ENCODE peak calls at places on chromosomes 13 and 19, in six cellular contexts. E, Q, U, R, O and X are unnamed samples.

GRCh38 chr19:43798546-43799409 is 3.5 kb downstream of the LYPD5 start:
- DNase-seq in E (no peak), Q (peak; percentile 79), U (no peak), R (no peak), O (peak; percentile 71), X (peak; percentile 15)

GRCh38 chr19:10797541-10798256 is 38.3 kb downstream of the TMED1 start:
- DNase-seq in E (peak; percentile 74), Q (no peak), U (no peak), R (no peak), O (no peak), X (peak; percentile 47)

GRCh38 chr13:44051923-44052322 is 172.2 kb downstream of the LACC1 start:
- DNase-seq in E (no peak), Q (no peak), U (no peak), R (no peak), O (no peak), X (no peak)

GRCh38 chr13:76663941-76664340 is 222.3 kb downstream of the KCTD12 start:
- DNase-seq in E (no peak), Q (no peak), U (no peak), R (no peak), O (no peak), X (no peak)

GRCh38 chr13:97194473-97194872 is 27.7 kb upstream of the MBNL2 start:
- DNase-seq in E (no peak), Q (no peak), U (no peak), R (no peak), O (peak; percentile 76), X (no peak)

GRCh38 chr13:26401578-26402021 is 147.7 kb downstream of the CDK8 start:
- DNase-seq in E (no peak), Q (no peak), U (no peak), R (peak; percentile 74), O (no peak), X (no peak)

GRCh38 chr19:6521718-6522646 is 8.8 kb upstream of the TNFSF9 start:
- DNase-seq in E (peak; percentile 95), Q (no peak), U (no peak), R (no peak), O (peak; percentile 67), X (peak; percentile 72)

GRCh38 chr19:13966684-13967128 is 14.4 kb downstream of the DCAF15 start:
- DNase-seq in E (no peak), Q (no peak), U (no peak), R (no peak), O (no peak), X (no peak)

GRCh38 chr19:17706750-17707181 is 12.5 kb upstream of the MAP1S start:
- DNase-seq in E (no peak), Q (peak; percentile 89), U (no peak), R (peak; percentile 46), O (peak; percentile 84), X (no peak)

GRCh38 chr19:35468637-35469036 is 20.6 kb downstream of the FFAR2 start:
- DNase-seq in E (peak; percentile 82), Q (no peak), U (peak; percentile 50), R (peak; percentile 54), O (peak; percentile 51), X (peak; percentile 59)

GRCh38 chr19:42794751-42795150 is 29.3 kb upstream of the PSG8 start:
- DNase-seq in E (no peak), Q (no peak), U (no peak), R (no peak), O (no peak), X (no peak)

DNA sequence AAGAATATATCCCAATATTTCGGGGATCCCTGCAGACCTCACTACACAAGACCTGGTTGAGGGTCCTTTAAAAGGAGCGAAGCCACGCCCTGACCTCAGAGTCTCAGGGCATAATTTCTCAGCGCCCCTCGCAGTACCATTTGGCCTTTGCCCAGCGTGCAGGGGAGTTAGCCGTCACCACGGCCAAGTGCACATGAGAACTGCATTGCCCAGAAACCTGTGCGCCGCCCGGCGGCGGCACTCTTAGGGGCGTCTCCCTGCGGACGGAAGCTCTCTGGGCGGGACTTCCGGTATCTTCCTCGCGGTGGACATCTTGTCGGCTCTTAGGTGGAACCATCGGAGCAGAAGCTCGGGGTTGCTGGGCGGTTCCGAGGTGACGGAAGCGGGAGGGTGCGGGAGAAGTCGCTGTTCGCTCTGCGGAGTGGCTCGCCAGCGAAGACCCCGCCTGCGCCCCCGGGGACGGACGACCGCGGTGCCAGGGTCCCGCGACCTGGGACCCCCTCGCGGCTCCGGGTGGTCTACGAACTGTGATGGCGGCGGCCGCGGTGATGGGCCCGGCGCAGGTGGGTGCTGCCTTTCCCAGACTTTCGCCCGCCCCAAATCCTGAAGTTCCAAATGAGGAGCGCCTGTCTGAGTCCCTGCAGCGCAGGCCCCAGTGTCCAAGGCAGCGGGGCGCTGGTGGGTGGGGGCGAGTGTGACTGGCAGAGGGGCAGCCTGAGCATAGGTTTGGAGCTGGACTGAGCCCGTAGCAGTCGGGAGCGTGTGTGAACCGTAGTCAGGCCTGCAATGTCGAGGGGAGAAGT is at the start of gene ZNF134:
- DNase-seq in E (peak; percentile 52), Q (peak; percentile 90), U (peak; percentile 91), R (peak; percentile 87), O (peak; percentile 94), X (peak; percentile 91)
- TF ChIP-seq POLR2A in E (peak; percentile 87), Q (peak; percentile 67), U (peak; percentile 64), R (peak; percentile 69), O (peak; percentile 74), X (peak; percentile 79)

GRCh38 chr19:20351244-20351643 is 184.2 kb downstream of the ZNF486 start:
- DNase-seq in E (no peak), Q (no peak), U (no peak), R (no peak), O (no peak), X (no peak)
- TF ChIP-seq TAF1 in E (no peak), Q (no peak), U (no peak), R (no peak), O (no peak), X (no peak)

GRCh38 chr13:113153810-113154748 is 4.4 kb upstream of the PROZ start:
- DNase-seq in E (peak; percentile 3), Q (peak; percentile 71), U (peak; percentile 77), R (peak; percentile 49), O (peak; percentile 76), X (peak; percentile 78)
- TF ChIP-seq POLR2A in E (peak; percentile 76), Q (no peak), U (no peak), R (peak; percentile 88), O (peak; percentile 63), X (no peak)

GRCh38 chr13:93055233-93055632 is 171.4 kb upstream of the GPC6 start:
- DNase-seq in E (no peak), Q (no peak), U (no peak), R (no peak), O (no peak), X (no peak)

GRCh38 chr13:93060144-93060543 is 166.5 kb upstream of the GPC6 start:
- DNase-seq in E (no peak), Q (no peak), U (no peak), R (no peak), O (no peak), X (no peak)

DNA sequence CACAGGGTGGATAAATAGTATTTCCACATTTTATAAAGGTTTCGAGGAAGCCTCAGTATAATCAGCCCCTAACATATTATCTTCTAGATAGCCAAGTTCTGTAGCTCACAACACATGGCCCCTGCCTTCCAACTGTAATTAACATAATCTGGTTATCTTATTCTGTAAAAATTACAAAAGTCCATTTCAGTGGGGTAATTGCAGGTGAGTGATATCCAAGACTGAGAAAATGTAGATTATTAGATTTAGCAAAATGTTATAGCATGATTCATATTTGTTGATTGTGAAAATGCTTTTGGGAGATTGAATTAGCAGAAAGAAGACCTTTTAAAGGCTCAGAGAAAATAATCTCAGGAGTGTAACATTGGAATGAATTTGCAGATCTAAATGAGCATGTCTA is 168.3 kb upstream of the GPC6 start:
- DNase-seq in E (no peak), Q (no peak), U (no peak), R (no peak), O (no peak), X (no peak)
- TF ChIP-seq TAF1 in E (no peak), Q (no peak), U (no peak), R (no peak), O (no peak), X (no peak)

DNA sequence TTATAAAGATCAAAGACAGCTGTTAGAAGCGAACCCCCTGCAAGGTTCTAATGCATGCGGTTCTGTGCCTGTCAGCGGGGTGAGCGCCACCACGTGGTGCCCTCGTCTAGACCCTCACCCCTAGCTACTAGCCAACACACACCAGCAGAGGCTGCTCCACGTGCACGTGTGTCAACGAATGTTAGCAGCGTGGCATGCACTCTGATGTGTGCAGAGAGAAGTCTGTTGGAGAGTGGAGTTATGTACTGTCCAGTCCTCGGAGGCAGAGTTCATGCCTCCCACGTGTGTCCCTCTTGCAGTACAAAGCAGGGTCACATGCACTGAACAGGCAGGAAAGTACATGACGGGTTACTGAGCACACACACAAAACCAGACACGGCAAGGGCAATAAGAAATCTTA is 75.0 kb upstream of the SLC15A1 start:
- DNase-seq in E (no peak), Q (peak; percentile 58), U (no peak), R (no peak), O (no peak), X (no peak)
- TF ChIP-seq POLR2A in E (no peak), Q (no peak), U (no peak), R (no peak), O (no peak), X (no peak)

DNA sequence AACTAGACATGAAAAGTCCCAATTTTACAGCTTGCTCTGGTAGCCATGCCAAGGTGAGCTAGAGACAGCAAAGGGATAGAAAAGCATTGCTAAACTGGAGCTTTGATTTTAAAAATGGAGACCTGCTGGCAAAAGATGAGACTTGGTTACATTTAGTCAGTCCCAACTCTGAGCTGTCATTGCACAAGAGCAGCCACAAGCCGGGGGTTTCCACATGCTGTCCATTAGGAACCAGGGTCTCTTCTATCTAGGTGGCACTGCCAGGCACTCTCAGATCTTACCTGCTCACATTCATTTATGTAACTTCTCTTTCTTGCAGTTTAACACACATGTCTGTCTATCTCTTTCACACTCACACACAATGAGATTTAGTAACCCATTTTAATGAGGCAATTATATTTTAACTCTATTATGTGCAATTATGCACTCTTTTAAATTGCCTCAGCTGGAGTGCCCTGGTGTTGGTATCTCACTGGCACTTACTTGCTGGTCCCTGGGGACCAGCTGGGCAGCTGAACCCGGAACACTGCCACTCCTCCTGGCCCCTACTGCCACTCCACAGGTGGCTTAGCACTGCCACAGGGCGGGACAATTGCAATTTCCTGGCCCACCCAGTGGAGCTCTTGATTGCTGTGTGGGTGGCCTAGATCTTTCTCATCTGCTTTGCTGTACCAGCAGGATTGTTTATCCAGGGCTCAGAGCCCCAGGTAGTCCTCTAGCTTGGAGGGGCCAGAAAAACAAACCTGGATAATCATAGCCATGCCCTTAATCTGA is 112.5 kb downstream of the COG6 start:
- DNase-seq in E (no peak), Q (no peak), U (no peak), R (no peak), O (no peak), X (no peak)
- TF ChIP-seq TAF1 in E (no peak), Q (no peak), U (no peak), R (no peak), O (no peak), X (no peak)